ENCODE peak calls at places on chromosomes 2 and 18, in six cellular contexts. W, X, T, C, Y and D are unnamed samples.

GRCh38 chr2:42652086-42652485 is 83.7 kb downstream of the MTA3 start:
- DNase-seq in Y (no peak), T (no peak), W (no peak), C (no peak), X (no peak), D (no peak)

GRCh38 chr18:8701546-8702118 is 3.7 kb upstream of the MTCL1 start:
- DNase-seq in X (no peak), C (no peak), T (peak), W (peak), Y (no peak), D (no peak)

GRCh38 chr2:238155051-238155760 is 3.6 kb upstream of the ERFE start:
- DNase-seq in C (no peak), W (no peak), X (peak), Y (no peak), T (peak), D (no peak)

GRCh38 chr2:241903121-241904010 is 33.8 kb downstream of the RTP5 start:
- DNase-seq in X (no peak), T (no peak), Y (no peak), W (no peak), C (no peak), D (no peak)

GRCh38 chr2:238425979-238426567 is 654 bp upstream of the ASB1 start:
- DNase-seq in Y (no peak), X (peak), C (no peak), T (peak), W (no peak), D (no peak)

GRCh38 chr2:7418343-7418742 is 501.1 kb downstream of the RNF144A start:
- DNase-seq in Y (no peak), T (no peak), W (no peak), X (no peak), C (no peak), D (no peak)

GRCh38 chr2:152395132-152396024 is 60.4 kb downstream of the FMNL2 start:
- DNase-seq in T (peak), X (no peak), Y (no peak), C (no peak), W (no peak), D (no peak)

GRCh38 chr2:158529379-158530110 is 72.8 kb downstream of the PKP4 start:
- DNase-seq in W (no peak), Y (no peak), C (no peak), X (no peak), T (peak), D (no peak)

GRCh38 chr2:20676353-20677215 is 9.6 kb downstream of the GDF7 start:
- DNase-seq in X (no peak), C (no peak), Y (no peak), W (no peak), T (peak), D (no peak)

GRCh38 chr2:134692461-134692860 is 26.3 kb downstream of the TMEM163 start:
- DNase-seq in T (no peak), Y (no peak), X (no peak), W (no peak), C (no peak), D (no peak)

GRCh38 chr2:112118148-112118547 is 20.0 kb upstream of the FBLN7 start:
- DNase-seq in C (no peak), W (no peak), T (no peak), Y (no peak), X (no peak), D (no peak)